ENCODE peak calls at places on chromosomes 13 and 19, in five cellular contexts. G is nephron progenitor cell, K is fibroblast of pulmonary artery, U is GM12865, L is mesothelial cell of epicardium. C is an unnamed sample.
A peak's percentile ranks its signal among the peaks of the same experiment; 100 is the strongest.

GRCh38 chr13:38872693-38873092 is 117.9 kb downstream of the STOML3 start:
- DNase-seq in U (peak; percentile 73), G (peak; percentile 68), L (no peak), K (peak; percentile 44), C (no peak)

GRCh38 chr13:27728271-27728670 is 64.0 kb upstream of the GSX1 start:
- DNase-seq in U (no peak), K (no peak), G (peak; percentile 28), L (no peak), C (no peak)

GRCh38 chr13:57629821-57630235 is 1.7 kb upstream of the PCDH17 start:
- DNase-seq in G (peak; percentile 96), U (no peak), L (peak; percentile 94), K (peak; percentile 84), C (peak; percentile 33)

GRCh38 chr19:32581704-32582164 is 744 bp downstream of the PDCD5 start:
- DNase-seq in K (peak; percentile 74), G (peak; percentile 41), L (no peak), U (no peak), C (no peak)

GRCh38 chr19:22595918-22596341 is 38.2 kb upstream of the ZNF492 start:
- DNase-seq in G (no peak), K (no peak), L (no peak), U (no peak), C (no peak)

GRCh38 chr19:45161715-45162463 is 1.1 kb upstream of the NKPD1 start:
- DNase-seq in U (no peak), L (peak; percentile 68), K (peak; percentile 47), G (peak; percentile 78), C (no peak)

GRCh38 chr19:49859838-49860715 is 7.3 kb downstream of the PNKP start:
- DNase-seq in L (no peak), U (peak; percentile 3), K (no peak), G (no peak), C (no peak)

GRCh38 chr19:46049597-46049996 is 8.8 kb upstream of the IGFL4 start:
- DNase-seq in G (no peak), K (no peak), U (peak; percentile 3), L (no peak), C (no peak)

GRCh38 chr13:72808917-72809500 is 27.1 kb downstream of the PIBF1 start:
- DNase-seq in G (no peak), L (no peak), U (peak; percentile 12), K (peak; percentile 27), C (no peak)

GRCh38 chr13:80374453-80374852 is 33.5 kb upstream of the SPRY2 start:
- DNase-seq in U (no peak), L (no peak), G (no peak), K (no peak), C (no peak)

GRCh38 chr13:80802946-80803345 is 462.0 kb upstream of the SPRY2 start:
- DNase-seq in L (no peak), U (no peak), G (no peak), K (no peak), C (no peak)

GRCh38 chr13:28553971-28554370 is 59.0 kb upstream of the FLT1 start:
- DNase-seq in G (no peak), L (no peak), U (no peak), K (no peak), C (no peak)

GRCh38 chr13:96730676-96731075 is 263.6 kb downstream of the OXGR1 start:
- DNase-seq in K (peak; percentile 1), L (no peak), U (no peak), G (no peak), C (no peak)

GRCh38 chr13:97079726-97080125 is 85.5 kb upstream of the OXGR1 start:
- DNase-seq in G (no peak), L (no peak), K (no peak), U (no peak), C (no peak)

GRCh38 chr19:38851622-38852230 is 1.9 kb upstream of the HNRNPL start:
- DNase-seq in G (peak; percentile 92), L (peak; percentile 93), U (peak; percentile 97), K (peak; percentile 92), C (peak; percentile 94)

GRCh38 chr13:102869948-102870676 is 24.3 kb downstream of the ERCC5 start:
- DNase-seq in K (no peak), L (no peak), U (no peak), G (no peak), C (no peak)

GRCh38 chr13:107964356-107964755 is 251.0 kb downstream of the LIG4 start:
- DNase-seq in G (no peak), K (peak; percentile 0), U (no peak), L (no peak), C (no peak)

GRCh38 chr13:98842858-98843481 is 90.5 kb upstream of the SLC15A1 start:
- DNase-seq in U (peak; percentile 78), G (peak; percentile 87), K (peak; percentile 87), L (peak; percentile 71), C (peak; percentile 63)

GRCh38 chr13:33348366-33348765 is 62.8 kb upstream of the STARD13 start:
- DNase-seq in L (no peak), G (no peak), U (no peak), K (peak; percentile 42), C (no peak)

GRCh38 chr13:46149272-46150133 is 32.5 kb downstream of the LCP1 start:
- DNase-seq in G (no peak), K (peak; percentile 24), U (no peak), L (no peak), C (no peak)

GRCh38 chr19:54127688-54128440 is 9.7 kb upstream of the CNOT3 start:
- DNase-seq in G (no peak), K (no peak), L (no peak), U (no peak), C (no peak)

GRCh38 chr19:34243876-34244578 is 10.3 kb upstream of the GARRE1 start:
- DNase-seq in G (no peak), L (no peak), U (no peak), K (no peak), C (no peak)

GRCh38 chr19:19385900-19386339 is 19.6 kb upstream of the GATAD2A start:
- DNase-seq in G (peak; percentile 69), U (no peak), L (peak; percentile 67), K (no peak), C (peak; percentile 83)

GRCh38 chr19:42422576-42423461 is 4.4 kb downstream of the LIPE start:
- DNase-seq in L (peak; percentile 64), K (no peak), U (peak; percentile 73), G (peak; percentile 72), C (no peak)

GRCh38 chr19:38039966-38040365 is 133.0 kb downstream of the SIPA1L3 start:
- DNase-seq in L (no peak), G (no peak), U (no peak), K (peak; percentile 67), C (no peak)

GRCh38 chr19:48965806-48966540 is 864 bp downstream of the FTL start:
- DNase-seq in G (peak; percentile 86), L (peak; percentile 88), K (peak; percentile 76), U (peak; percentile 94), C (peak; percentile 74)

GRCh38 chr13:79044415-79044814 is 361.6 kb downstream of the RBM26 start:
- DNase-seq in G (no peak), U (no peak), K (no peak), L (no peak), C (no peak)

GRCh38 chr13:42997381-42997780 is 5.3 kb upstream of the EPSTI1 start:
- DNase-seq in L (no peak), U (peak; percentile 78), K (peak; percentile 72), G (no peak), C (no peak)

GRCh38 chr19:28393574-28394336 is 819.2 kb downstream of the UQCRFS1 start:
- DNase-seq in K (no peak), L (no peak), U (no peak), G (no peak), C (no peak)

GRCh38 chr19:12733369-12733896 is 1.1 kb downstream of the TRIR start:
- DNase-seq in G (no peak), L (no peak), U (peak; percentile 68), K (peak; percentile 49), C (no peak)
- TF ChIP-seq CTCF in G (no peak), L (no peak), U (peak; percentile 40), K (peak; percentile 34), C (peak; percentile 30)

GRCh38 chr13:39915418-39915817 is 260.0 kb downstream of the COG6 start:
- DNase-seq in L (no peak), G (no peak), K (no peak), U (no peak), C (no peak)
- TF ChIP-seq CTCF in L (no peak), G (no peak), K (no peak), U (no peak), C (no peak)

GRCh38 chr19:35525873-35526272 is 2.2 kb downstream of the SBSN start:
- DNase-seq in U (no peak), G (no peak), K (no peak), L (no peak), C (no peak)
- TF ChIP-seq CTCF in U (no peak), G (no peak), K (no peak), L (no peak), C (no peak)

GRCh38 chr13:100646030-100646673 is 28.4 kb downstream of the TMTC4 start:
- DNase-seq in G (peak; percentile 30), K (peak; percentile 60), U (no peak), L (no peak), C (no peak)
- TF ChIP-seq CTCF in G (peak; percentile 44), K (peak; percentile 77), U (no peak), L (peak; percentile 39), C (no peak)

DNA sequence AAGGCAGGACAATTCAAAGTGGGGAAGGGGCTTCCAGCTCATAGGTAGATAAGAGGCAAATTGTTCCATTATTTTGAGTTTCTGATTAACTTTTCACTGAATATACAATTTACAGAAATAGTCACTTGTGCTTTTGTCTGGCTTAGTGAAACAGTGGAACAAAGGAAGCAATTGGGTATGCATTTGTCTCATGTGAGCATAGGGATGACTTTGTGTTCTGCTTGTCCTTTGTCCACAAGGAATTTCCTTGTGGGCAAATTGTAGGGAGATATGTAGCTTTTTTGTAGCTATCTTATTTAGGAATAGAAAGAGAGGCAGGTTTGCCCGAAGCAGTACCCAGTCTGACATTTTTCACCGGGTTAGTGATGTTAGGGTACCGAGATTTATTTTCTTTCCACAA is 1224.8 kb downstream of the SLITRK1 start:
- DNase-seq in U (no peak), L (no peak), K (no peak), G (no peak), C (no peak)
- TF ChIP-seq CTCF in U (no peak), L (no peak), K (no peak), G (no peak), C (no peak)

DNA sequence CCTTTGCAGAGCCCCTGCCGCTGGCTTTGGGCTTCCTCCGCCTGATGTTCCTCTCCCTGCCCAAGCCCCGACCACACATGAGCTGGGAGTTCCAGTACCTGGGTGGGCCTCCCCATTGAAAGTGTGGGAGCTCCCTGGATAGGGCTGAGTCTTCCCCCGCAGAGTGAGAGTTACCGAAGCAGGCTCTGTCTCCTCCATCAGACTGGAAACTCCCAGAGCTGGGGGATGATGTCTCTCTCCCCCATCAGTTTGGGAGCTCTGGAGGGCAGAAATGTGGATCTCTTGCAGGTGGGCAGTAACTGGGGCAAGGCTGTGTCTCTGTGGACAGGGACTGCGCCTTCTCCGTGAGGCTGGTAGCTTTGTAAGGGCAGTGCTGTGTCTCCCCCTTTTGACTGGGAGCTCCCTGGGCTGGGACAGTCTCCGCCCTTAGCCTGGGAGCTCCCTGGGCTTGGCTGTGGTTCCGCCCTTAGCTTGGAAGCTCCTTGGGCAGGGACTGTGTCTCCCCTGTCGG is 767 bp downstream of the DCAF15 start:
- DNase-seq in K (peak; percentile 42), G (no peak), U (no peak), L (no peak), C (no peak)
- TF ChIP-seq CTCF in K (no peak), G (no peak), U (no peak), L (no peak), C (no peak)

GRCh38 chr13:74710006-74710405 is 575.8 kb upstream of the KLF12 start:
- DNase-seq in L (no peak), U (no peak), G (no peak), K (peak; percentile 80), C (no peak)
- TF ChIP-seq CTCF in L (no peak), U (no peak), G (no peak), K (no peak), C (no peak)

C was measured in CD14-positive monocyte.